ENCODE peak calls at places on chromosome 2, in five cellular contexts. S is mesendoderm, V is epithelial cell of esophagus, D is left ventricle myocardium superior, Y is frontal cortex. I is an unnamed sample.

GRCh38 chr2:120441351-120441700 is 95.4 kb downstream of the INHBB start:
- DNase-seq in S (no peak), V (no peak), D (no peak), Y (no peak), I (no peak)

GRCh38 chr2:220279840-220280239 is 652.4 kb downstream of the SLC4A3 start:
- DNase-seq in S (no peak), V (peak), D (no peak), Y (no peak), I (no peak)

GRCh38 chr2:212766921-212767320 is 228.3 kb upstream of the ERBB4 start:
- DNase-seq in S (no peak), V (peak), D (no peak), Y (no peak), I (no peak)

GRCh38 chr2:65380243-65380642 is 52.2 kb downstream of the SPRED2 start:
- DNase-seq in S (no peak), V (peak), D (no peak), Y (no peak), I (no peak)

GRCh38 chr2:2563309-2563860 is 232.3 kb upstream of the MYT1L start:
- DNase-seq in S (no peak), V (no peak), D (no peak), Y (no peak), I (no peak)

GRCh38 chr2:112182581-112183034 is 44.4 kb downstream of the FBLN7 start:
- DNase-seq in S (no peak), V (no peak), D (no peak), Y (no peak), I (no peak)

GRCh38 chr2:119478188-119479065 is 45.9 kb downstream of the SCTR start:
- DNase-seq in S (no peak), V (no peak), D (no peak), Y (no peak), I (peak)

GRCh38 chr2:200242553-200242952 is 63.9 kb upstream of the SPATS2L start:
- DNase-seq in S (no peak), V (no peak), D (no peak), Y (no peak), I (no peak)

GRCh38 chr2:112005391-112006075 is 49.5 kb upstream of the TMEM87B start:
- DNase-seq in S (no peak), V (no peak), D (no peak), Y (no peak), I (no peak)

GRCh38 chr2:96928277-96928781 is 58.1 kb downstream of the FAM178B start:
- DNase-seq in S (no peak), V (peak), D (no peak), Y (no peak), I (peak)

GRCh38 chr2:4869154-4869553 is 823.0 kb upstream of the SOX11 start:
- DNase-seq in S (no peak), V (no peak), D (no peak), Y (no peak), I (no peak)

GRCh38 chr2:105518897-105519296 is 120.0 kb upstream of the FHL2 start:
- DNase-seq in S (peak), V (no peak), D (no peak), Y (no peak), I (no peak)

GRCh38 chr2:28631514-28632206 is 120.0 kb upstream of the PPP1CB start:
- DNase-seq in S (no peak), V (no peak), D (no peak), Y (no peak), I (no peak)

GRCh38 chr2:127157651-127158460 is 50.9 kb upstream of the BIN1 start:
- DNase-seq in S (peak), V (no peak), D (no peak), Y (no peak), I (no peak)

GRCh38 chr2:99488587-99488998 is 1.2 kb downstream of the REV1 start:
- DNase-seq in S (no peak), V (peak), D (no peak), Y (no peak), I (peak)

GRCh38 chr2:71563872-71564271 is 110.5 kb downstream of the DYSF start:
- DNase-seq in S (no peak), V (no peak), D (peak), Y (peak), I (no peak)

GRCh38 chr2:133817680-133818566 is 249.7 kb upstream of the NCKAP5 start:
- DNase-seq in S (no peak), V (peak), D (no peak), Y (no peak), I (no peak)

GRCh38 chr2:100283724-100284501 is 38.4 kb downstream of the LONRF2 start:
- DNase-seq in S (no peak), V (no peak), D (no peak), Y (no peak), I (no peak)

GRCh38 chr2:231605607-231606091 is 13.0 kb downstream of the TEX44 start:
- DNase-seq in S (peak), V (no peak), D (peak), Y (no peak), I (no peak)

GRCh38 chr2:201448701-201449100 is 2.6 kb downstream of the TRAK2 start:
- DNase-seq in S (no peak), V (peak), D (no peak), Y (no peak), I (no peak)

GRCh38 chr2:109438773-109439191 is 175.0 kb downstream of the SEPTIN10 start:
- DNase-seq in S (no peak), V (peak), D (no peak), Y (peak), I (no peak)

GRCh38 chr2:69345434-69345833 is 41.6 kb downstream of the GFPT1 start:
- DNase-seq in S (no peak), V (no peak), D (no peak), Y (no peak), I (no peak)

GRCh38 chr2:163338270-163338669 is 397.5 kb downstream of the FIGN start:
- DNase-seq in S (no peak), V (no peak), D (no peak), Y (no peak), I (no peak)

GRCh38 chr2:99635710-99636431 is 146.1 kb upstream of the REV1 start:
- DNase-seq in S (no peak), V (no peak), D (peak), Y (no peak), I (peak)

GRCh38 chr2:106581755-106582430 is 94.7 kb downstream of the CD8B2 start:
- DNase-seq in S (peak), V (peak), D (peak), Y (peak), I (peak)

GRCh38 chr2:133262888-133263287 is 305.4 kb downstream of the NCKAP5 start:
- DNase-seq in S (peak), V (peak), D (no peak), Y (no peak), I (no peak)

GRCh38 chr2:101012054-101012705 is 10.1 kb downstream of the RPL31 start:
- DNase-seq in S (no peak), V (no peak), D (no peak), Y (no peak), I (no peak)

GRCh38 chr2:159617080-159617479 is 732 bp upstream of the BAZ2B start:
- DNase-seq in S (no peak), V (no peak), D (no peak), Y (no peak), I (no peak)

GRCh38 chr2:27721335-27721734 is 50.2 kb upstream of the MRPL33 start:
- DNase-seq in S (peak), V (no peak), D (no peak), Y (no peak), I (no peak)

GRCh38 chr2:126864861-126865260 is 33.8 kb upstream of the TEX51 start:
- DNase-seq in S (peak), V (no peak), D (no peak), Y (no peak), I (no peak)

GRCh38 chr2:20052229-20052871 is 922 bp upstream of the LAPTM4A start:
- DNase-seq in S (peak), V (peak), D (no peak), Y (no peak), I (no peak)

GRCh38 chr2:161315380-161315779 is 7.2 kb downstream of the PSMD14 start:
- DNase-seq in S (no peak), V (no peak), D (no peak), Y (no peak), I (no peak)